ENCODE peak calls at places on chromosomes 13 and 19, in ten cellular contexts. H, K, Q, S, X, A, W, J, L and G are unnamed samples.

GRCh38 chr13:50576156-50576555 is 267.3 kb downstream of the DLEU7 start:
- DNase-seq in H (peak; percentile 13), K (no peak), Q (no peak), S (peak; percentile 81), X (no peak), A (no peak), W (peak; percentile 10), J (no peak), L (peak; percentile 69), G (peak; percentile 42)

GRCh38 chr13:110266983-110267382 is 40.0 kb downstream of the COL4A1 start:
- DNase-seq in H (no peak), K (peak; percentile 68), Q (no peak), S (no peak), X (no peak), A (no peak), W (no peak), J (peak; percentile 58), L (no peak), G (no peak)

GRCh38 chr19:16920816-16921529 is 32.2 kb downstream of the F2RL3 start:
- DNase-seq in H (no peak), K (no peak), Q (no peak), S (no peak), X (no peak), A (peak; percentile 42), W (peak; percentile 91), J (no peak), L (no peak), G (no peak)

GRCh38 chr19:48325265-48325910 is at the start of gene EMP3:
- DNase-seq in H (peak; percentile 49), K (peak; percentile 80), Q (no peak), S (peak; percentile 58), X (peak; percentile 53), A (peak; percentile 63), W (peak; percentile 97), J (peak; percentile 54), L (peak; percentile 69), G (peak; percentile 75)

GRCh38 chr19:18519962-18520847 is 1.7 kb downstream of the ELL start:
- DNase-seq in H (peak; percentile 91), K (peak; percentile 85), Q (peak; percentile 78), S (peak; percentile 89), X (no peak), A (peak; percentile 62), W (peak; percentile 89), J (peak; percentile 39), L (peak; percentile 77), G (peak; percentile 74)

GRCh38 chr19:40143612-40144011 is 47.6 kb upstream of the MAP3K10 start:
- DNase-seq in H (no peak), K (no peak), Q (no peak), S (peak; percentile 6), X (no peak), A (no peak), W (no peak), J (no peak), L (no peak), G (no peak)

GRCh38 chr13:45321230-45321629 is 19.8 kb downstream of the TPT1 start:
- DNase-seq in H (no peak), K (no peak), Q (no peak), S (no peak), X (no peak), A (no peak), W (no peak), J (no peak), L (no peak), G (no peak)

GRCh38 chr13:37811441-37811840 is 58.1 kb downstream of the TRPC4 start:
- DNase-seq in H (no peak), K (no peak), Q (no peak), S (no peak), X (no peak), A (no peak), W (peak; percentile 17), J (no peak), L (no peak), G (no peak)

GRCh38 chr19:49497047-49497789 is 984 bp downstream of the RPS11 start:
- DNase-seq in H (peak; percentile 88), K (peak; percentile 49), Q (no peak), S (peak; percentile 80), X (no peak), A (no peak), W (peak; percentile 89), J (no peak), L (peak; percentile 78), G (peak; percentile 75)

GRCh38 chr13:45229172-45229571 is 28.3 kb upstream of the KCTD4 start:
- DNase-seq in H (no peak), K (no peak), Q (no peak), S (no peak), X (no peak), A (no peak), W (no peak), J (no peak), L (no peak), G (no peak)

GRCh38 chr19:29835447-29835846 is 23.7 kb downstream of the CCNE1 start:
- DNase-seq in H (no peak), K (no peak), Q (no peak), S (no peak), X (no peak), A (no peak), W (no peak), J (no peak), L (no peak), G (no peak)

GRCh38 chr19:29834991-29835390 is 23.2 kb downstream of the CCNE1 start:
- DNase-seq in H (no peak), K (no peak), Q (no peak), S (no peak), X (no peak), A (no peak), W (no peak), J (no peak), L (no peak), G (no peak)

GRCh38 chr19:29837448-29837961 is 25.7 kb downstream of the CCNE1 start:
- DNase-seq in H (peak; percentile 43), K (no peak), Q (no peak), S (no peak), X (no peak), A (no peak), W (no peak), J (no peak), L (no peak), G (no peak)

GRCh38 chr19:29833614-29834261 is 21.9 kb downstream of the CCNE1 start:
- DNase-seq in H (no peak), K (no peak), Q (no peak), S (no peak), X (no peak), A (no peak), W (no peak), J (no peak), L (no peak), G (no peak)

DNA sequence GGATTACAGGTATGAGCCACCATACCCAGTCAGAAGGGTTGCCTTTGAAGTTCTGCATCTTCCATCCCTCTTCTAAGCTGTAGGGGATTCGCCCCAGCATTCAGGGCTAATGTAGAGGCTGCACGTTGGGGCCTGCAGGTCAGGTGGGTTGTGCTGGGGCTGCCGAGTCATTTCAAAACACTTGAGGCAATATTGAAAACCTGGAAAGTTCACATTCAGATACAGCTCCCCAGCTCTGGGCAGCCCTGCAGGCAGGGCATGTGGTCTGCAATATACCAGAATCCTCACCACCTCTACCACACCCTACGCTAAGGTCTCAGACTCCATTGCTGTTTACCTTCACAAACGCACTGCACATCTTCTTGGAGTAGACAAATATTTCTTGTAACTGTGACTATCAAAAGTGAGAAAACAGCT is 24.6 kb downstream of the CCNE1 start:
- DNase-seq in H (no peak), K (no peak), Q (no peak), S (no peak), X (no peak), A (no peak), W (no peak), J (no peak), L (no peak), G (no peak)
- H3K4me1 ChIP-seq in H (no peaks in the 10 kb centered on the region), K (no peaks in the 10 kb centered on the region), Q (peaks cover 7% of the 10 kb centered on the region), S (no peaks in the 10 kb centered on the region), X (no peaks in the 10 kb centered on the region), A (peaks cover 16% of the 10 kb centered on the region), W (no peaks in the 10 kb centered on the region), J (no peaks in the 10 kb centered on the region), L (no peaks in the 10 kb centered on the region), G (no peaks in the 10 kb centered on the region)

GRCh38 chr19:56838680-56838929 is 1.9 kb downstream of the PEG3 start:
- DNase-seq in H (no peak), K (no peak), Q (no peak), S (no peak), X (no peak), A (no peak), W (no peak), J (no peak), L (no peak), G (no peak)
- H3K4me3 ChIP-seq in H (no peak overlapping the region), K (no peak overlapping the region), Q (no peak overlapping the region), S (no peak overlapping the region), X (peak overlapping the region; percentile 68), A (no peak overlapping the region), W (peak overlapping the region; percentile 63), J (no peak overlapping the region), L (peak overlapping the region; percentile 35), G (no peak overlapping the region)

GRCh38 chr19:51128227-51128626 is 3.5 kb downstream of the SIGLEC9 start:
- DNase-seq in H (no peak), K (no peak), Q (no peak), S (no peak), X (no peak), A (no peak), W (no peak), J (no peak), L (no peak), G (no peak)

GRCh38 chr19:51127755-51128154 is 3.0 kb downstream of the SIGLEC9 start:
- DNase-seq in H (no peak), K (no peak), Q (no peak), S (peak; percentile 80), X (no peak), A (no peak), W (peak; percentile 12), J (no peak), L (no peak), G (no peak)

GRCh38 chr19:51125421-51126075 is 842 bp downstream of the SIGLEC9 start:
- DNase-seq in H (no peak), K (no peak), Q (no peak), S (no peak), X (no peak), A (no peak), W (no peak), J (no peak), L (no peak), G (no peak)

GRCh38 chr19:51124729-51125128 is at the start of gene SIGLEC9:
- DNase-seq in H (no peak), K (no peak), Q (no peak), S (peak; percentile 79), X (no peak), A (no peak), W (no peak), J (no peak), L (no peak), G (no peak)

GRCh38 chr19:51127032-51127431 is 2.3 kb downstream of the SIGLEC9 start:
- DNase-seq in H (no peak), K (no peak), Q (no peak), S (no peak), X (no peak), A (no peak), W (no peak), J (no peak), L (no peak), G (no peak)
- H3K27ac ChIP-seq in H (no peak overlapping the region), K (no peak overlapping the region), Q (no peak overlapping the region), S (no peak overlapping the region), X (no peak overlapping the region), A (no peak overlapping the region), W (no peak overlapping the region), J (no peak overlapping the region), L (no peak overlapping the region), G (peak overlapping the region; percentile 4)

DNA sequence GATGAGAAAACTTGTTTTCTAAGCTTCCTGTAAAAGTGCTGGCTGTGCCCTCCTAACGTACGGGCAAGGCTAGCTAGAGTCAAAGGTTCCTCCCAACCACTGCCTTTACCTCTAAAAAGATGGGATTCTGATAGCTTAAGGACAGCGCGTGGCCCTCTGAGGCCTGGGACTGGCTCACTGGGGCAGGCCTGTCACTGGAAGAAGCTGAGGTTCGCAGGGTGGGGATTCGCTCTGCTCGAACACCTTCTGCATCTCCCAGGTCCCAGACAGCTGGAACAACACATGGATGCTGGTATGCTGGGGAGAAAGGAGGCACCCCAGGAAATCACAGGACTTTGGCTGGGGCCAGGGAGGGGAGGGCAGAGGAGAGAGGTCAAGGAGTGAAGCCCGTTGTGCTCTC is 53.1 kb downstream of the CRYL1 start:
- DNase-seq in H (no peak), K (no peak), Q (no peak), S (no peak), X (no peak), A (no peak), W (no peak), J (no peak), L (no peak), G (no peak)
- H3K4me1 ChIP-seq in H (no peaks in the 10 kb centered on the region), K (no peaks in the 10 kb centered on the region), Q (peaks cover 14% of the 10 kb centered on the region), S (peaks cover 8% of the 10 kb centered on the region), X (no peaks in the 10 kb centered on the region), A (peaks cover 2% of the 10 kb centered on the region), W (no peaks in the 10 kb centered on the region), J (no peaks in the 10 kb centered on the region), L (peaks cover 22% of the 10 kb centered on the region), G (peaks cover 5% of the 10 kb centered on the region)